ENCODE peak calls at places on chromosomes 12 and 14, in nine cellular contexts. One of them, this sample, is unnamed.

GRCh38 chr12:15556411-15556810 is 232.8 kb downstream of the EPS8 start:
- DNase-seq in AG04449: no peak
- DNase-seq in left ventricle myocardium inferior: no peak
- DNase-seq in Peyer's patch: no peak
- DNase-seq in choroid plexus epithelial cell: peak; percentile 7
- DNase-seq in K562: no peak
- DNase-seq in psoas muscle: no peak
- DNase-seq in adrenal gland: no peak
- DNase-seq in breast epithelium: no peak
- DNase-seq in this sample: peak; percentile 35

GRCh38 chr12:67034110-67034879 is 234.9 kb upstream of the CAND1 start:
- DNase-seq in AG04449: no peak
- DNase-seq in left ventricle myocardium inferior: no peak
- DNase-seq in Peyer's patch: no peak
- DNase-seq in choroid plexus epithelial cell: no peak
- DNase-seq in K562: no peak
- DNase-seq in psoas muscle: no peak
- DNase-seq in adrenal gland: peak; percentile 22
- DNase-seq in breast epithelium: no peak
- DNase-seq in this sample: no peak

GRCh38 chr12:5965950-5966383 is 20.9 kb upstream of the ANO2 start:
- DNase-seq in AG04449: no peak
- DNase-seq in left ventricle myocardium inferior: peak; percentile 29
- DNase-seq in Peyer's patch: no peak
- DNase-seq in choroid plexus epithelial cell: peak; percentile 57
- DNase-seq in K562: peak; percentile 43
- DNase-seq in psoas muscle: no peak
- DNase-seq in adrenal gland: peak; percentile 62
- DNase-seq in breast epithelium: no peak
- DNase-seq in this sample: peak; percentile 52

GRCh38 chr12:19912996-19913395 is 455.3 kb upstream of the PDE3A start:
- DNase-seq in AG04449: no peak
- DNase-seq in left ventricle myocardium inferior: no peak
- DNase-seq in Peyer's patch: no peak
- DNase-seq in choroid plexus epithelial cell: peak; percentile 23
- DNase-seq in K562: no peak
- DNase-seq in psoas muscle: no peak
- DNase-seq in adrenal gland: no peak
- DNase-seq in breast epithelium: no peak
- DNase-seq in this sample: no peak

GRCh38 chr14:94389731-94390371 is 1.4 kb upstream of the SERPINA1 start:
- DNase-seq in AG04449: no peak
- DNase-seq in left ventricle myocardium inferior: no peak
- DNase-seq in Peyer's patch: no peak
- DNase-seq in choroid plexus epithelial cell: no peak
- DNase-seq in K562: no peak
- DNase-seq in psoas muscle: no peak
- DNase-seq in adrenal gland: no peak
- DNase-seq in breast epithelium: no peak
- DNase-seq in this sample: no peak

GRCh38 chr14:94375552-94376107 is 12.8 kb downstream of the SERPINA1 start:
- DNase-seq in AG04449: no peak
- DNase-seq in left ventricle myocardium inferior: no peak
- DNase-seq in Peyer's patch: no peak
- DNase-seq in choroid plexus epithelial cell: no peak
- DNase-seq in K562: no peak
- DNase-seq in psoas muscle: no peak
- DNase-seq in adrenal gland: no peak
- DNase-seq in breast epithelium: no peak
- DNase-seq in this sample: no peak

GRCh38 chr14:85471744-85472143 is 58.2 kb upstream of the FLRT2 start:
- DNase-seq in AG04449: peak; percentile 72
- DNase-seq in left ventricle myocardium inferior: no peak
- DNase-seq in Peyer's patch: no peak
- DNase-seq in choroid plexus epithelial cell: peak; percentile 98
- DNase-seq in K562: no peak
- DNase-seq in psoas muscle: no peak
- DNase-seq in adrenal gland: peak; percentile 33
- DNase-seq in breast epithelium: no peak
- DNase-seq in this sample: peak; percentile 91

GRCh38 chr14:35404496-35405303 is at the start of gene NFKBIA:
- DNase-seq in AG04449: no peak
- DNase-seq in left ventricle myocardium inferior: peak; percentile 94
- DNase-seq in Peyer's patch: peak; percentile 89
- DNase-seq in choroid plexus epithelial cell: peak; percentile 93
- DNase-seq in K562: peak; percentile 88
- DNase-seq in psoas muscle: peak; percentile 92
- DNase-seq in adrenal gland: peak; percentile 93
- DNase-seq in breast epithelium: peak; percentile 93
- DNase-seq in this sample: peak; percentile 89

GRCh38 chr14:51180577-51180976 is 59.5 kb upstream of the TMX1 start:
- DNase-seq in AG04449: no peak
- DNase-seq in left ventricle myocardium inferior: no peak
- DNase-seq in Peyer's patch: no peak
- DNase-seq in choroid plexus epithelial cell: no peak
- DNase-seq in K562: no peak
- DNase-seq in psoas muscle: no peak
- DNase-seq in adrenal gland: no peak
- DNase-seq in breast epithelium: no peak
- DNase-seq in this sample: no peak

GRCh38 chr12:80936642-80937390 is 918 bp downstream of the LIN7A start:
- DNase-seq in AG04449: no peak
- DNase-seq in left ventricle myocardium inferior: peak; percentile 49
- DNase-seq in Peyer's patch: no peak
- DNase-seq in choroid plexus epithelial cell: peak; percentile 28
- DNase-seq in K562: no peak
- DNase-seq in psoas muscle: peak; percentile 30
- DNase-seq in adrenal gland: peak; percentile 22
- DNase-seq in breast epithelium: no peak
- DNase-seq in this sample: peak; percentile 32

GRCh38 chr14:34872822-34873590 is 2.2 kb downstream of the BAZ1A start:
- DNase-seq in AG04449: no peak
- DNase-seq in left ventricle myocardium inferior: no peak
- DNase-seq in Peyer's patch: no peak
- DNase-seq in choroid plexus epithelial cell: peak; percentile 65
- DNase-seq in K562: no peak
- DNase-seq in psoas muscle: no peak
- DNase-seq in adrenal gland: no peak
- DNase-seq in breast epithelium: no peak
- DNase-seq in this sample: peak; percentile 64

GRCh38 chr12:125983094-125983783 is 918.0 kb downstream of the AACS start:
- DNase-seq in AG04449: no peak
- DNase-seq in left ventricle myocardium inferior: no peak
- DNase-seq in Peyer's patch: peak; percentile 19
- DNase-seq in choroid plexus epithelial cell: peak; percentile 1
- DNase-seq in K562: peak; percentile 9
- DNase-seq in psoas muscle: no peak
- DNase-seq in adrenal gland: no peak
- DNase-seq in breast epithelium: peak; percentile 80
- DNase-seq in this sample: peak; percentile 39

GRCh38 chr12:102903318-102904007 is 13.6 kb downstream of the PAH start:
- DNase-seq in AG04449: no peak
- DNase-seq in left ventricle myocardium inferior: no peak
- DNase-seq in Peyer's patch: no peak
- DNase-seq in choroid plexus epithelial cell: no peak
- DNase-seq in K562: no peak
- DNase-seq in psoas muscle: no peak
- DNase-seq in adrenal gland: no peak
- DNase-seq in breast epithelium: no peak
- DNase-seq in this sample: no peak

GRCh38 chr14:104094056-104094708 is 8.7 kb downstream of the ASPG start:
- DNase-seq in AG04449: no peak
- DNase-seq in left ventricle myocardium inferior: no peak
- DNase-seq in Peyer's patch: no peak
- DNase-seq in choroid plexus epithelial cell: no peak
- DNase-seq in K562: no peak
- DNase-seq in psoas muscle: no peak
- DNase-seq in adrenal gland: no peak
- DNase-seq in breast epithelium: no peak
- DNase-seq in this sample: no peak

GRCh38 chr12:110141389-110141788 is 17.2 kb downstream of the IFT81 start:
- DNase-seq in AG04449: peak; percentile 41
- DNase-seq in left ventricle myocardium inferior: peak; percentile 55
- DNase-seq in Peyer's patch: no peak
- DNase-seq in choroid plexus epithelial cell: peak; percentile 85
- DNase-seq in K562: no peak
- DNase-seq in psoas muscle: peak; percentile 69
- DNase-seq in adrenal gland: peak; percentile 40
- DNase-seq in breast epithelium: no peak
- DNase-seq in this sample: peak; percentile 95

GRCh38 chr12:22658214-22658613 is 33.2 kb downstream of the ETNK1 start:
- DNase-seq in AG04449: peak; percentile 21
- DNase-seq in left ventricle myocardium inferior: no peak
- DNase-seq in Peyer's patch: no peak
- DNase-seq in choroid plexus epithelial cell: peak; percentile 66
- DNase-seq in K562: no peak
- DNase-seq in psoas muscle: no peak
- DNase-seq in adrenal gland: no peak
- DNase-seq in breast epithelium: no peak
- DNase-seq in this sample: peak; percentile 53

GRCh38 chr14:54730156-54730961 is 163.4 kb downstream of the SAMD4A start:
- DNase-seq in AG04449: peak; percentile 38
- DNase-seq in left ventricle myocardium inferior: no peak
- DNase-seq in Peyer's patch: peak; percentile 67
- DNase-seq in choroid plexus epithelial cell: peak; percentile 92
- DNase-seq in K562: peak; percentile 64
- DNase-seq in psoas muscle: no peak
- DNase-seq in adrenal gland: no peak
- DNase-seq in breast epithelium: no peak
- DNase-seq in this sample: peak; percentile 71

GRCh38 chr14:54724772-54725325 is 157.9 kb downstream of the SAMD4A start:
- DNase-seq in AG04449: no peak
- DNase-seq in left ventricle myocardium inferior: no peak
- DNase-seq in Peyer's patch: no peak
- DNase-seq in choroid plexus epithelial cell: no peak
- DNase-seq in K562: peak; percentile 39
- DNase-seq in psoas muscle: no peak
- DNase-seq in adrenal gland: no peak
- DNase-seq in breast epithelium: no peak
- DNase-seq in this sample: no peak

GRCh38 chr14:54725998-54726397 is 159.1 kb downstream of the SAMD4A start:
- DNase-seq in AG04449: no peak
- DNase-seq in left ventricle myocardium inferior: no peak
- DNase-seq in Peyer's patch: no peak
- DNase-seq in choroid plexus epithelial cell: no peak
- DNase-seq in K562: peak; percentile 39
- DNase-seq in psoas muscle: no peak
- DNase-seq in adrenal gland: no peak
- DNase-seq in breast epithelium: no peak
- DNase-seq in this sample: no peak

GRCh38 chr14:54728700-54729527 is 162.0 kb downstream of the SAMD4A start:
- DNase-seq in AG04449: peak; percentile 14
- DNase-seq in left ventricle myocardium inferior: no peak
- DNase-seq in Peyer's patch: no peak
- DNase-seq in choroid plexus epithelial cell: peak; percentile 36
- DNase-seq in K562: peak; percentile 70
- DNase-seq in psoas muscle: no peak
- DNase-seq in adrenal gland: no peak
- DNase-seq in breast epithelium: no peak
- DNase-seq in this sample: no peak

DNA sequence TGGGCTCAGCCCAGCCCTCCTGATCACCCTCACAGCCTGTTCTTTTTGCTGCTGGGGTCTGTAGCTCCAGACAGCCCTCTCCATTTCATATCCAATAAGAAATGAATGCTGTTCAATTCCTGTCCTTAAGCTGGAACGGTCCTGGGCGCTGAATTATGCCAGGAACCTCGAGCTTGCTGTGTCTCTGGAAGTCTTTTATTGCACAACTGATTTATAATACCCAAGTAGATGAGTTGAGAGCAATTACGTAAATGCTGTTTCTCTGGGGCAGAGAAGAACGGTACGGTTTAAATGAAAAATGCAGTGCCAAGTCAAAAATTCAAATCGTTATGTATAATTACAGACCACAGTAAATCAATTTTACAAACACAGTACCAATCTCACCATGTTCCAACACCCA is 161.0 kb downstream of the SAMD4A start:
- DNase-seq in AG04449: peak; percentile 5
- DNase-seq in left ventricle myocardium inferior: no peak
- DNase-seq in Peyer's patch: no peak
- DNase-seq in choroid plexus epithelial cell: no peak
- DNase-seq in K562: no peak
- DNase-seq in psoas muscle: peak; percentile 27
- DNase-seq in adrenal gland: no peak
- DNase-seq in breast epithelium: no peak
- DNase-seq in this sample: no peak
- H3K4me3 ChIP-seq in AG04449: no peak overlapping the region
- H3K4me3 ChIP-seq in left ventricle myocardium inferior: no peak overlapping the region
- H3K4me3 ChIP-seq in Peyer's patch: no peak overlapping the region
- H3K4me3 ChIP-seq in choroid plexus epithelial cell: no peak overlapping the region
- H3K4me3 ChIP-seq in K562: peak overlapping the region; percentile 50
- H3K4me3 ChIP-seq in psoas muscle: peak overlapping the region; percentile 11
- H3K4me3 ChIP-seq in adrenal gland: no peak overlapping the region
- H3K4me3 ChIP-seq in breast epithelium: no peak overlapping the region
- H3K4me3 ChIP-seq in this sample: no peak overlapping the region

GRCh38 chr14:54555651-54556050 is 11.3 kb upstream of the SAMD4A start:
- DNase-seq in AG04449: no peak
- DNase-seq in left ventricle myocardium inferior: no peak
- DNase-seq in Peyer's patch: no peak
- DNase-seq in choroid plexus epithelial cell: no peak
- DNase-seq in K562: peak; percentile 18
- DNase-seq in psoas muscle: no peak
- DNase-seq in adrenal gland: no peak
- DNase-seq in breast epithelium: no peak
- DNase-seq in this sample: no peak
- TF ChIP-seq CTCF in AG04449: peak; percentile 17
- TF ChIP-seq CTCF in left ventricle myocardium inferior: peak; percentile 13
- TF ChIP-seq CTCF in Peyer's patch: no peak
- TF ChIP-seq CTCF in choroid plexus epithelial cell: no peak
- TF ChIP-seq CTCF in K562: peak; percentile 49
- TF ChIP-seq CTCF in psoas muscle: no peak
- TF ChIP-seq CTCF in adrenal gland: no peak
- TF ChIP-seq CTCF in breast epithelium: no peak
- TF ChIP-seq CTCF in this sample: no peak

DNA sequence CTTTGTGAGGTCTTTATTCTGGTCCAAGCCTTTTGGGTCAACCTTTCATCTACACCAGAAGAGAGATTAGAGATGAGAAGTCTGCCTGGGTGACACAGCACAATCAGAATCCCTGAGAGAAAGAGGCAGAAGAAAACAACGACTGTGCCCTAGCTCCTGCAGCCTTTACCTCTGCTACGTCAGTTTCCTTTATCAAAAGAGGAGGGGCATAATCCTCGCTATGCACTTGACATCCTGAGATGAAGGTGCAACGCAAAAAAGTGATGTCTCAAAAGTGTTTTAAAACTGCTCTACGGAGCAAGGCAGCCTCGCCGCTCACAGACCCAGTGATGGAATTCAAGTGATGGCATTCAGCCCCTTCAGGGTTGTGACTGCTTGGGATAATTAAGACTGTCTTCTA is 21.7 kb downstream of the ZDHHC22 start:
- DNase-seq in AG04449: no peak
- DNase-seq in left ventricle myocardium inferior: no peak
- DNase-seq in Peyer's patch: no peak
- DNase-seq in choroid plexus epithelial cell: no peak
- DNase-seq in K562: no peak
- DNase-seq in psoas muscle: no peak
- DNase-seq in adrenal gland: no peak
- DNase-seq in breast epithelium: no peak
- DNase-seq in this sample: no peak
- H3K4me3 ChIP-seq in AG04449: no peak overlapping the region
- H3K4me3 ChIP-seq in left ventricle myocardium inferior: no peak overlapping the region
- H3K4me3 ChIP-seq in Peyer's patch: no peak overlapping the region
- H3K4me3 ChIP-seq in choroid plexus epithelial cell: no peak overlapping the region
- H3K4me3 ChIP-seq in K562: no peak overlapping the region
- H3K4me3 ChIP-seq in psoas muscle: no peak overlapping the region
- H3K4me3 ChIP-seq in adrenal gland: no peak overlapping the region
- H3K4me3 ChIP-seq in breast epithelium: no peak overlapping the region
- H3K4me3 ChIP-seq in this sample: no peak overlapping the region

GRCh38 chr14:106802413-106803364 is 1276.3 kb downstream of the TMEM121 start:
- DNase-seq in AG04449: no peak
- DNase-seq in left ventricle myocardium inferior: no peak
- DNase-seq in Peyer's patch: peak; percentile 26
- DNase-seq in choroid plexus epithelial cell: no peak
- DNase-seq in K562: peak; percentile 4
- DNase-seq in psoas muscle: no peak
- DNase-seq in adrenal gland: no peak
- DNase-seq in breast epithelium: no peak
- DNase-seq in this sample: no peak
- TF ChIP-seq CTCF in AG04449: no peak
- TF ChIP-seq CTCF in left ventricle myocardium inferior: no peak
- TF ChIP-seq CTCF in Peyer's patch: peak; percentile 19
- TF ChIP-seq CTCF in choroid plexus epithelial cell: no peak
- TF ChIP-seq CTCF in K562: no peak
- TF ChIP-seq CTCF in psoas muscle: no peak
- TF ChIP-seq CTCF in adrenal gland: no peak
- TF ChIP-seq CTCF in breast epithelium: no peak
- TF ChIP-seq CTCF in this sample: no peak

This sample was measured in fibroblast of the aortic adventitia.